ENCODE peak calls at places on chromosomes 6 and 20, in five cellular contexts. One of them, this sample, is unnamed.
A peak's percentile ranks its signal among the peaks of the same experiment; 100 is the strongest.

GRCh38 chr20:43667341-43668132 is 623 bp downstream of the MYBL2 start:
- DNase-seq in IMR-90: no peak
- DNase-seq in HepG2: no peak
- DNase-seq in H1: peak; percentile 68
- DNase-seq in SK-N-SH: peak; percentile 78
- DNase-seq in this sample: peak; percentile 84

GRCh38 chr6:6741264-6741663 is 152.7 kb downstream of the LY86 start:
- DNase-seq in IMR-90: no peak
- DNase-seq in HepG2: no peak
- DNase-seq in H1: no peak
- DNase-seq in SK-N-SH: no peak
- DNase-seq in this sample: no peak

GRCh38 chr6:39309942-39310531 is 4.2 kb downstream of the KCNK17 start:
- DNase-seq in IMR-90: peak; percentile 62
- DNase-seq in HepG2: peak; percentile 58
- DNase-seq in H1: peak; percentile 92
- DNase-seq in SK-N-SH: peak; percentile 88
- DNase-seq in this sample: peak; percentile 63

GRCh38 chr6:84362180-84362821 is 134.9 kb upstream of the CEP162 start:
- DNase-seq in IMR-90: no peak
- DNase-seq in HepG2: no peak
- DNase-seq in H1: no peak
- DNase-seq in SK-N-SH: no peak
- DNase-seq in this sample: no peak

GRCh38 chr6:91782789-91783188 is 1195.9 kb upstream of the MAP3K7 start:
- DNase-seq in IMR-90: no peak
- DNase-seq in HepG2: no peak
- DNase-seq in H1: no peak
- DNase-seq in SK-N-SH: no peak
- DNase-seq in this sample: no peak

GRCh38 chr6:67870321-67870720 is 764.8 kb upstream of the ADGRB3 start:
- DNase-seq in IMR-90: no peak
- DNase-seq in HepG2: no peak
- DNase-seq in H1: no peak
- DNase-seq in SK-N-SH: no peak
- DNase-seq in this sample: no peak

GRCh38 chr20:59525500-59526241 is 78.7 kb upstream of the PHACTR3 start:
- DNase-seq in IMR-90: peak; percentile 13
- DNase-seq in HepG2: peak; percentile 59
- DNase-seq in H1: peak; percentile 87
- DNase-seq in SK-N-SH: peak; percentile 83
- DNase-seq in this sample: peak; percentile 26

GRCh38 chr6:29632789-29633531 is at the start of gene GABBR1:
- DNase-seq in IMR-90: peak; percentile 79
- DNase-seq in HepG2: no peak
- DNase-seq in H1: peak; percentile 91
- DNase-seq in SK-N-SH: peak; percentile 99
- DNase-seq in this sample: peak; percentile 70

GRCh38 chr6:84866715-84867114 is 102.3 kb upstream of the TBX18 start:
- DNase-seq in IMR-90: no peak
- DNase-seq in HepG2: no peak
- DNase-seq in H1: no peak
- DNase-seq in SK-N-SH: no peak
- DNase-seq in this sample: no peak

GRCh38 chr20:51972031-51972430 is 169.7 kb upstream of the SALL4 start:
- DNase-seq in IMR-90: no peak
- DNase-seq in HepG2: no peak
- DNase-seq in H1: no peak
- DNase-seq in SK-N-SH: no peak
- DNase-seq in this sample: no peak

GRCh38 chr6:108712946-108713345 is 135.3 kb upstream of the ARMC2 start:
- DNase-seq in IMR-90: no peak
- DNase-seq in HepG2: no peak
- DNase-seq in H1: no peak
- DNase-seq in SK-N-SH: no peak
- DNase-seq in this sample: no peak

GRCh38 chr6:33314943-33315752 is 1.3 kb upstream of the TAPBP start:
- DNase-seq in IMR-90: no peak
- DNase-seq in HepG2: no peak
- DNase-seq in H1: peak; percentile 78
- DNase-seq in SK-N-SH: peak; percentile 4
- DNase-seq in this sample: no peak

GRCh38 chr6:24495516-24495847 is 713 bp downstream of the ALDH5A1 start:
- DNase-seq in IMR-90: peak; percentile 14
- DNase-seq in HepG2: peak; percentile 84
- DNase-seq in H1: no peak
- DNase-seq in SK-N-SH: no peak
- DNase-seq in this sample: peak; percentile 92

GRCh38 chr6:142833054-142833453 is 111.9 kb downstream of the HIVEP2 start:
- DNase-seq in IMR-90: peak; percentile 98
- DNase-seq in HepG2: no peak
- DNase-seq in H1: no peak
- DNase-seq in SK-N-SH: no peak
- DNase-seq in this sample: no peak

GRCh38 chr6:13427838-13428527 is 59.4 kb downstream of the GFOD1 start:
- DNase-seq in IMR-90: no peak
- DNase-seq in HepG2: no peak
- DNase-seq in H1: no peak
- DNase-seq in SK-N-SH: no peak
- DNase-seq in this sample: peak; percentile 72

GRCh38 chr20:59939879-59940128 is 301 bp downstream of the PPP1R3D start:
- DNase-seq in IMR-90: peak; percentile 4
- DNase-seq in HepG2: no peak
- DNase-seq in H1: no peak
- DNase-seq in SK-N-SH: peak; percentile 67
- DNase-seq in this sample: no peak

GRCh38 chr6:17957488-17957887 is 29.9 kb downstream of the KIF13A start:
- DNase-seq in IMR-90: peak; percentile 70
- DNase-seq in HepG2: no peak
- DNase-seq in H1: no peak
- DNase-seq in SK-N-SH: no peak
- DNase-seq in this sample: no peak

DNA sequence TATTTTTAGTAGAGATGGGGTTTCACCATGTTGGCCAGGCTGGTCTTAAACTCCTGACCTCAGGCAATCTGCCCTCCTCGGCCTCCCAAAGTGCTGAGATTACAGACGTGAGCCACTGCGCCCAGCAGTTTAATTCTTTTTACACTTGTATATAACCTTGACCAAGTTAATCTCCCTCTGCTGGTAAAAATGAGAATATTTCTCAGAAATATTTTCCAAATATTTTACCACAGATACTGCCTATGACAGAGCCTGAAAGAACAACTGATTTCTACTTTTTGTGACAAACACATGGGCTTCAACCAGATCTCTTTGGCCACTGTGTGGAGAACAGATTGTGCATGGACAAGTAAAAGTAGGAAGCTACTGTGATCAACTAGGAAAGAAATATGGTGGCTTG is 21.2 kb upstream of the NHSL1 start:
- DNase-seq in IMR-90: no peak
- DNase-seq in HepG2: no peak
- DNase-seq in H1: no peak
- DNase-seq in SK-N-SH: peak; percentile 4
- DNase-seq in this sample: peak; percentile 44
- TF ChIP-seq CTCF in IMR-90: peak; percentile 48
- TF ChIP-seq CTCF in HepG2: peak; percentile 31
- TF ChIP-seq CTCF in H1: no peak
- TF ChIP-seq CTCF in SK-N-SH: peak; percentile 59
- TF ChIP-seq CTCF in this sample: peak; percentile 69

DNA sequence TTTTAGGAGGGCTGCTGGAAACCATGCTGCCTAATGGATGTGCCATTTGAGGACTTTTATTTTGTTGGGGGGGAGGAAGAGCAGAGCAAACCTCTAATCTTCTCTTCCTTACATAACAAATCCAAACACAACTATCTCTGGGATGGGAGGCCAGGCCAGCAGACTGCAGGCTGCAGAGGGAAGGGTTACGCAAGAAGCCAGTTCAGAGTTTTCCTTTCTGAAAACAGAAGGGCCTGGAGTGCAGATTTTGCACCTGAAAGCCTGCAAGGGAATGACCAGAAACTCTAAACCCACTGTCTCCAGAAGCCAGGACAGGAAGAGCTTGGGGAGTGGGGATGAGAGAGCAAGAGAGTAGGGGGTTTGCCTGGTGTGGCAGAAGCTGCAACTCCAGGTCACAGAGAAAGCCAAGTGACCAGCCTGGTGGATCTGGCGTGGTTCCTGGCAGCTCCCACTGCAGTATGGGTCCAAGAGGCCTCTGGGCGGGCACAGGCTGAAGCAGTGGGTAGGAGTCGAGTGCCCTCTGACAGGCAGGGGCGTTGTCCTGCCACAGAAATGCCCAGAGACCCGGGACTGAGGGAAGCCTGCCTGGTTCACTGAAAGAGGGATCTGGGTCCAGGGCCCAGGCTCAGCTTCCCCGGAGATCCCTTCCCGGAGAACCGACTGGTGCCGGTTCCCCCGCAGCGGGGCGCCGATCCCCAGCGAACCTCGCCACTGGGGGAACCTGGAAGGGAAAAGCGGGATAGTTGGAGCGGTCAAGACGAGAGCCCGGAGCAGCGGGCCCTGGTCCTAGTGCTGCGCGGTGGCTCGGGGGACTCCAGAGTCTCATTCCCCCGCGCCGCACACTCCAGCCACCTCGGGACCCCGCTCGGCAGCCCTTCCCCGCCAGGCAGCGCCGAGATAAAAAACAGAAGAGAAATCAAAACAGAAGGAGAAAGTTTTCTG is 6.7 kb downstream of the MAFB start:
- DNase-seq in IMR-90: no peak
- DNase-seq in HepG2: peak; percentile 78
- DNase-seq in H1: peak; percentile 60
- DNase-seq in SK-N-SH: no peak
- DNase-seq in this sample: no peak
- H3K4me3 ChIP-seq in IMR-90: no peak overlapping the region
- H3K4me3 ChIP-seq in HepG2: peak overlapping the region; percentile 36
- H3K4me3 ChIP-seq in H1: peak overlapping the region; percentile 41
- H3K4me3 ChIP-seq in SK-N-SH: no peak overlapping the region
- H3K4me3 ChIP-seq in this sample: no peak overlapping the region

DNA sequence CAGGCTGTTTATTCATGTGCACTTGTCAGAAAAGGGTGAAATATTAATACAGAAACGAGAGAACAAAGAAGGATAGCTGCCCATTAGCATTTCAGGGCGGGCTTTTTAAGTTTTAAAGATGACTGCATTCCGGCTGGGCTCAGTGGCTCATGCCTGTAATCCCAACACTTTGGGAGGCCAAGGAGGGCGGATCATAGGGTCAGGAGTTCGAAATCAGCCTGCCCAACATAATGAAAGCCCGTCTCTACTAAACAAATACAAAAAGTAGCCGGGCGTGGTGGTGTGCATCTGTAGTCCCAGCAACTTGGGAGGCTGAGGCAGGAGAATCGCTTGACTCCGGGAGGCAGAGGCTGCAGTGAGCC is 130.5 kb downstream of the HFE start:
- DNase-seq in IMR-90: no peak
- DNase-seq in HepG2: no peak
- DNase-seq in H1: no peak
- DNase-seq in SK-N-SH: no peak
- DNase-seq in this sample: no peak
- H2AFZ ChIP-seq in IMR-90: no peak overlapping the region
- H2AFZ ChIP-seq in HepG2: no peak overlapping the region
- H2AFZ ChIP-seq in H1: no peak overlapping the region
- H2AFZ ChIP-seq in SK-N-SH: no peak overlapping the region
- H2AFZ ChIP-seq in this sample: no peak overlapping the region

GRCh38 chr6:170237999-170238740 is 52.7 kb downstream of the DLL1 start:
- DNase-seq in IMR-90: no peak
- DNase-seq in HepG2: no peak
- DNase-seq in H1: no peak
- DNase-seq in SK-N-SH: no peak
- DNase-seq in this sample: no peak
- TF ChIP-seq CTCF in IMR-90: no peak
- TF ChIP-seq CTCF in HepG2: no peak
- TF ChIP-seq CTCF in H1: no peak
- TF ChIP-seq CTCF in SK-N-SH: no peak
- TF ChIP-seq CTCF in this sample: no peak

DNA sequence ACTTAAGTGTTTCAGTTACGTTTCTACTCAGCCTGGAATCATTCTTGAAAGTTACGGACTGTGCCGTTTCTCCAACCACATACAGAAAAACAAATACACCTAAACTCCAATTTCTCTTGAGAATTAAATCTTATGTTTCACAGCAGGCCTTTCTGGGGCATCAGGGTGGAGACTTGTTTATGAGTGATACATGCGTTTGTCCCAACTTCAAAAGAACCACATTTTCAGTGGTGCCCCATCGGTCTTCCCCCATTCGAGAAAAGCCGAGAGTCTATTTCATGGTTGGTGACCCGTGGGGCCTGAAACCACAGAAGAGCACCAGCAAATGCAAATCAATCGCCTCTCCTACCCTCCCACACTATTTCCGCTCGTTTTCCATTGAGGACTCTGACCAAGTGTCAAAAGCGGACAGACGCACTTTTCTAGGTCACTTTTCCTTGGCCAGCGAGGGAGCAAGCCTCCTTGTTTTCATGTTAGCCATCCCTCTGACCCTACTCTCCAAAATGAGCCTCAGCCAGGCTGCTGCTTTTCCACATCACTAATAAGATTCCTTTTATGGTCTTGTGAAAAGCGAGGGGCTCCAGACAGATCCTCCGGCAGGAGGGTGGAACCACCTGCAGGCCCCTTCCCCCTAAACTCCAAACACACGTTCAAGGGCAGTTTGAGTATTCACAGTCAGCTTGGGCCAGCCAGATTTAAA is 3.1 kb downstream of the JAG1 start:
- DNase-seq in IMR-90: peak; percentile 30
- DNase-seq in HepG2: peak; percentile 47
- DNase-seq in H1: no peak
- DNase-seq in SK-N-SH: no peak
- DNase-seq in this sample: peak; percentile 57
- H3K4me3 ChIP-seq in IMR-90: peak overlapping the region; percentile 93
- H3K4me3 ChIP-seq in HepG2: peak overlapping the region; percentile 94
- H3K4me3 ChIP-seq in H1: peak overlapping the region; percentile 86
- H3K4me3 ChIP-seq in SK-N-SH: peak overlapping the region; percentile 89
- H3K4me3 ChIP-seq in this sample: peak overlapping the region; percentile 31

DNA sequence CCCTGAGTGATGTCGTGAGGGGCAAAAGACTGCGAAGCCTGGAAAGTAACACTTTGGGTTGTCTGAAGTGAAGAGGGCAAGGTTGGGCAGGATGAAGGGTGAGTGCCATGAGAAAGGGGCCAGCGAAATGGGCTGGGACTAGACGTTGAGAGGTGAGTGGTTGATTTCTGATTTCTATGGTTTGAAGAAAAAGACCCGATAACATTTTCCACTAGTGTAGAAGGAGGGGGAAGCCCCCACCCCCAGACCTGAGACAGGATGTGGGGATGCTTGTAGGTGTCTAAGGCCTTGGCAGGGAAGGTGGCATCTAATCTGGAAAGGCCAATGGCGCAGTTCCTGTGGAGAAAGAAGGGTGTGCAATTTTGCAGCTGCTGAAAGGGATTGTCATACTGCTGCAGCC is 25.3 kb upstream of the KIF3B start:
- DNase-seq in IMR-90: no peak
- DNase-seq in HepG2: no peak
- DNase-seq in H1: no peak
- DNase-seq in SK-N-SH: no peak
- DNase-seq in this sample: no peak
- H2AFZ ChIP-seq in IMR-90: no peak overlapping the region
- H2AFZ ChIP-seq in HepG2: no peak overlapping the region
- H2AFZ ChIP-seq in H1: no peak overlapping the region
- H2AFZ ChIP-seq in SK-N-SH: no peak overlapping the region
- H2AFZ ChIP-seq in this sample: no peak overlapping the region

This sample was measured in OCI-LY7.